ENCODE peak calls at places on chromosomes 13 and 19, in seven cellular contexts. One of them, this sample, is unnamed.

GRCh38 chr19:1854032-1854541 is 5.8 kb upstream of the REXO1 start:
- DNase-seq in A549: no peak
- DNase-seq in stimulated activated CD4-positive, alpha-beta T cell treated with anti-CD3 and anti-CD28 coated beads, Interleukin-4, amount 100 ng/mL, for 24 hours: no peak
- DNase-seq in neural crest cell: no peak
- DNase-seq in Right ventricle myocardium superior: no peak
- DNase-seq in left colon: no peak
- DNase-seq in T-helper 9 cell: no peak
- DNase-seq in this sample: no peak

GRCh38 chr19:15717781-15718180 is 10.0 kb upstream of the OR10H2 start:
- DNase-seq in A549: no peak
- DNase-seq in stimulated activated CD4-positive, alpha-beta T cell treated with anti-CD3 and anti-CD28 coated beads, Interleukin-4, amount 100 ng/mL, for 24 hours: no peak
- DNase-seq in neural crest cell: no peak
- DNase-seq in Right ventricle myocardium superior: no peak
- DNase-seq in left colon: no peak
- DNase-seq in T-helper 9 cell: no peak
- DNase-seq in this sample: no peak

GRCh38 chr19:41376241-41376997 is at the start of gene TMEM91:
- DNase-seq in A549: no peak
- DNase-seq in stimulated activated CD4-positive, alpha-beta T cell treated with anti-CD3 and anti-CD28 coated beads, Interleukin-4, amount 100 ng/mL, for 24 hours: no peak
- DNase-seq in neural crest cell: peak
- DNase-seq in Right ventricle myocardium superior: peak
- DNase-seq in left colon: peak
- DNase-seq in T-helper 9 cell: no peak
- DNase-seq in this sample: no peak

GRCh38 chr13:51342706-51343105 is 3.2 kb downstream of the SERPINE3 start:
- DNase-seq in A549: no peak
- DNase-seq in stimulated activated CD4-positive, alpha-beta T cell treated with anti-CD3 and anti-CD28 coated beads, Interleukin-4, amount 100 ng/mL, for 24 hours: no peak
- DNase-seq in neural crest cell: no peak
- DNase-seq in Right ventricle myocardium superior: no peak
- DNase-seq in left colon: no peak
- DNase-seq in T-helper 9 cell: no peak
- DNase-seq in this sample: no peak

GRCh38 chr19:49127674-49128544 is 8.6 kb downstream of the PPFIA3 start:
- DNase-seq in A549: peak
- DNase-seq in stimulated activated CD4-positive, alpha-beta T cell treated with anti-CD3 and anti-CD28 coated beads, Interleukin-4, amount 100 ng/mL, for 24 hours: peak
- DNase-seq in neural crest cell: peak
- DNase-seq in Right ventricle myocardium superior: peak
- DNase-seq in left colon: peak
- DNase-seq in T-helper 9 cell: peak
- DNase-seq in this sample: peak

GRCh38 chr13:42485272-42485671 is 88.7 kb upstream of the TNFSF11 start:
- DNase-seq in A549: no peak
- DNase-seq in stimulated activated CD4-positive, alpha-beta T cell treated with anti-CD3 and anti-CD28 coated beads, Interleukin-4, amount 100 ng/mL, for 24 hours: no peak
- DNase-seq in neural crest cell: no peak
- DNase-seq in Right ventricle myocardium superior: no peak
- DNase-seq in left colon: no peak
- DNase-seq in T-helper 9 cell: no peak
- DNase-seq in this sample: no peak

GRCh38 chr19:37007587-37008220 is 70.5 kb upstream of the ZNF420 start:
- DNase-seq in A549: no peak
- DNase-seq in stimulated activated CD4-positive, alpha-beta T cell treated with anti-CD3 and anti-CD28 coated beads, Interleukin-4, amount 100 ng/mL, for 24 hours: peak
- DNase-seq in neural crest cell: no peak
- DNase-seq in Right ventricle myocardium superior: peak
- DNase-seq in left colon: peak
- DNase-seq in T-helper 9 cell: peak
- DNase-seq in this sample: peak

GRCh38 chr19:54191671-54192453 is 754 bp downstream of the TSEN34 start:
- DNase-seq in A549: no peak
- DNase-seq in stimulated activated CD4-positive, alpha-beta T cell treated with anti-CD3 and anti-CD28 coated beads, Interleukin-4, amount 100 ng/mL, for 24 hours: no peak
- DNase-seq in neural crest cell: no peak
- DNase-seq in Right ventricle myocardium superior: no peak
- DNase-seq in left colon: peak
- DNase-seq in T-helper 9 cell: no peak
- DNase-seq in this sample: no peak

GRCh38 chr19:21483589-21484170 is 21.7 kb upstream of the ZNF429 start:
- DNase-seq in A549: no peak
- DNase-seq in stimulated activated CD4-positive, alpha-beta T cell treated with anti-CD3 and anti-CD28 coated beads, Interleukin-4, amount 100 ng/mL, for 24 hours: peak
- DNase-seq in neural crest cell: peak
- DNase-seq in Right ventricle myocardium superior: peak
- DNase-seq in left colon: peak
- DNase-seq in T-helper 9 cell: peak
- DNase-seq in this sample: peak

GRCh38 chr13:42392706-42393572 is 121.0 kb downstream of the AKAP11 start:
- DNase-seq in A549: no peak
- DNase-seq in stimulated activated CD4-positive, alpha-beta T cell treated with anti-CD3 and anti-CD28 coated beads, Interleukin-4, amount 100 ng/mL, for 24 hours: peak
- DNase-seq in neural crest cell: no peak
- DNase-seq in Right ventricle myocardium superior: no peak
- DNase-seq in left colon: no peak
- DNase-seq in T-helper 9 cell: no peak
- DNase-seq in this sample: no peak

GRCh38 chr19:35299523-35300339 is 7.8 kb downstream of the MAG start:
- DNase-seq in A549: no peak
- DNase-seq in stimulated activated CD4-positive, alpha-beta T cell treated with anti-CD3 and anti-CD28 coated beads, Interleukin-4, amount 100 ng/mL, for 24 hours: no peak
- DNase-seq in neural crest cell: no peak
- DNase-seq in Right ventricle myocardium superior: no peak
- DNase-seq in left colon: no peak
- DNase-seq in T-helper 9 cell: no peak
- DNase-seq in this sample: no peak

GRCh38 chr13:40352385-40352778 is 314.1 kb downstream of the FOXO1 start:
- DNase-seq in A549: no peak
- DNase-seq in stimulated activated CD4-positive, alpha-beta T cell treated with anti-CD3 and anti-CD28 coated beads, Interleukin-4, amount 100 ng/mL, for 24 hours: no peak
- DNase-seq in neural crest cell: no peak
- DNase-seq in Right ventricle myocardium superior: peak
- DNase-seq in left colon: no peak
- DNase-seq in T-helper 9 cell: no peak
- DNase-seq in this sample: no peak

GRCh38 chr19:28332886-28333285 is 880.1 kb downstream of the UQCRFS1 start:
- DNase-seq in A549: no peak
- DNase-seq in stimulated activated CD4-positive, alpha-beta T cell treated with anti-CD3 and anti-CD28 coated beads, Interleukin-4, amount 100 ng/mL, for 24 hours: no peak
- DNase-seq in neural crest cell: no peak
- DNase-seq in Right ventricle myocardium superior: no peak
- DNase-seq in left colon: no peak
- DNase-seq in T-helper 9 cell: no peak
- DNase-seq in this sample: no peak

GRCh38 chr13:59701261-59701660 is 462.5 kb downstream of the DIAPH3 start:
- DNase-seq in A549: no peak
- DNase-seq in stimulated activated CD4-positive, alpha-beta T cell treated with anti-CD3 and anti-CD28 coated beads, Interleukin-4, amount 100 ng/mL, for 24 hours: no peak
- DNase-seq in neural crest cell: no peak
- DNase-seq in Right ventricle myocardium superior: no peak
- DNase-seq in left colon: no peak
- DNase-seq in T-helper 9 cell: no peak
- DNase-seq in this sample: peak

GRCh38 chr13:113918981-113919646 is 54.8 kb downstream of the C13orf46 start:
- DNase-seq in A549: no peak
- DNase-seq in stimulated activated CD4-positive, alpha-beta T cell treated with anti-CD3 and anti-CD28 coated beads, Interleukin-4, amount 100 ng/mL, for 24 hours: no peak
- DNase-seq in neural crest cell: no peak
- DNase-seq in Right ventricle myocardium superior: no peak
- DNase-seq in left colon: no peak
- DNase-seq in T-helper 9 cell: no peak
- DNase-seq in this sample: no peak

GRCh38 chr13:75704942-75705320 is 68.8 kb downstream of the LMO7 start:
- DNase-seq in A549: no peak
- DNase-seq in stimulated activated CD4-positive, alpha-beta T cell treated with anti-CD3 and anti-CD28 coated beads, Interleukin-4, amount 100 ng/mL, for 24 hours: no peak
- DNase-seq in neural crest cell: no peak
- DNase-seq in Right ventricle myocardium superior: no peak
- DNase-seq in left colon: peak
- DNase-seq in T-helper 9 cell: no peak
- DNase-seq in this sample: no peak

GRCh38 chr19:48856921-48857320 is 11.5 kb downstream of the PLEKHA4 start:
- DNase-seq in A549: no peak
- DNase-seq in stimulated activated CD4-positive, alpha-beta T cell treated with anti-CD3 and anti-CD28 coated beads, Interleukin-4, amount 100 ng/mL, for 24 hours: no peak
- DNase-seq in neural crest cell: no peak
- DNase-seq in Right ventricle myocardium superior: no peak
- DNase-seq in left colon: no peak
- DNase-seq in T-helper 9 cell: no peak
- DNase-seq in this sample: no peak

GRCh38 chr19:14322889-14323463 is 58.3 kb upstream of the ADGRE5 start:
- DNase-seq in A549: no peak
- DNase-seq in stimulated activated CD4-positive, alpha-beta T cell treated with anti-CD3 and anti-CD28 coated beads, Interleukin-4, amount 100 ng/mL, for 24 hours: no peak
- DNase-seq in neural crest cell: no peak
- DNase-seq in Right ventricle myocardium superior: no peak
- DNase-seq in left colon: no peak
- DNase-seq in T-helper 9 cell: no peak
- DNase-seq in this sample: no peak

GRCh38 chr13:76016799-76017198 is 380.7 kb downstream of the LMO7 start:
- DNase-seq in A549: no peak
- DNase-seq in stimulated activated CD4-positive, alpha-beta T cell treated with anti-CD3 and anti-CD28 coated beads, Interleukin-4, amount 100 ng/mL, for 24 hours: no peak
- DNase-seq in neural crest cell: no peak
- DNase-seq in Right ventricle myocardium superior: no peak
- DNase-seq in left colon: peak
- DNase-seq in T-helper 9 cell: no peak
- DNase-seq in this sample: peak

GRCh38 chr19:40133491-40133890 is 42.7 kb upstream of the ZNF780A start:
- DNase-seq in A549: no peak
- DNase-seq in stimulated activated CD4-positive, alpha-beta T cell treated with anti-CD3 and anti-CD28 coated beads, Interleukin-4, amount 100 ng/mL, for 24 hours: no peak
- DNase-seq in neural crest cell: no peak
- DNase-seq in Right ventricle myocardium superior: no peak
- DNase-seq in left colon: no peak
- DNase-seq in T-helper 9 cell: no peak
- DNase-seq in this sample: no peak

GRCh38 chr13:50809133-50810090 is 34.1 kb downstream of the DLEU7 start:
- DNase-seq in A549: no peak
- DNase-seq in stimulated activated CD4-positive, alpha-beta T cell treated with anti-CD3 and anti-CD28 coated beads, Interleukin-4, amount 100 ng/mL, for 24 hours: no peak
- DNase-seq in neural crest cell: no peak
- DNase-seq in Right ventricle myocardium superior: no peak
- DNase-seq in left colon: no peak
- DNase-seq in T-helper 9 cell: no peak
- DNase-seq in this sample: no peak

GRCh38 chr19:28980236-28980868 is 232.6 kb downstream of the UQCRFS1 start:
- DNase-seq in A549: no peak
- DNase-seq in stimulated activated CD4-positive, alpha-beta T cell treated with anti-CD3 and anti-CD28 coated beads, Interleukin-4, amount 100 ng/mL, for 24 hours: no peak
- DNase-seq in neural crest cell: no peak
- DNase-seq in Right ventricle myocardium superior: no peak
- DNase-seq in left colon: no peak
- DNase-seq in T-helper 9 cell: no peak
- DNase-seq in this sample: no peak

GRCh38 chr13:114145722-114146121 is 13.3 kb upstream of the RASA3 start:
- DNase-seq in A549: no peak
- DNase-seq in stimulated activated CD4-positive, alpha-beta T cell treated with anti-CD3 and anti-CD28 coated beads, Interleukin-4, amount 100 ng/mL, for 24 hours: no peak
- DNase-seq in neural crest cell: no peak
- DNase-seq in Right ventricle myocardium superior: no peak
- DNase-seq in left colon: no peak
- DNase-seq in T-helper 9 cell: no peak
- DNase-seq in this sample: no peak

GRCh38 chr19:6862673-6863078 is 24.7 kb upstream of the ADGRE1 start:
- DNase-seq in A549: peak
- DNase-seq in stimulated activated CD4-positive, alpha-beta T cell treated with anti-CD3 and anti-CD28 coated beads, Interleukin-4, amount 100 ng/mL, for 24 hours: peak
- DNase-seq in neural crest cell: peak
- DNase-seq in Right ventricle myocardium superior: peak
- DNase-seq in left colon: peak
- DNase-seq in T-helper 9 cell: peak
- DNase-seq in this sample: peak

GRCh38 chr19:16106121-16106520 is 5.6 kb upstream of the RAB8A start:
- DNase-seq in A549: no peak
- DNase-seq in stimulated activated CD4-positive, alpha-beta T cell treated with anti-CD3 and anti-CD28 coated beads, Interleukin-4, amount 100 ng/mL, for 24 hours: no peak
- DNase-seq in neural crest cell: no peak
- DNase-seq in Right ventricle myocardium superior: no peak
- DNase-seq in left colon: no peak
- DNase-seq in T-helper 9 cell: no peak
- DNase-seq in this sample: no peak

GRCh38 chr13:25249001-25249543 is 38.2 kb downstream of the MTMR6 start:
- DNase-seq in A549: no peak
- DNase-seq in stimulated activated CD4-positive, alpha-beta T cell treated with anti-CD3 and anti-CD28 coated beads, Interleukin-4, amount 100 ng/mL, for 24 hours: no peak
- DNase-seq in neural crest cell: no peak
- DNase-seq in Right ventricle myocardium superior: no peak
- DNase-seq in left colon: no peak
- DNase-seq in T-helper 9 cell: no peak
- DNase-seq in this sample: peak

GRCh38 chr13:42803563-42804212 is 22.3 kb downstream of the FAM216B start:
- DNase-seq in A549: no peak
- DNase-seq in stimulated activated CD4-positive, alpha-beta T cell treated with anti-CD3 and anti-CD28 coated beads, Interleukin-4, amount 100 ng/mL, for 24 hours: no peak
- DNase-seq in neural crest cell: no peak
- DNase-seq in Right ventricle myocardium superior: no peak
- DNase-seq in left colon: no peak
- DNase-seq in T-helper 9 cell: no peak
- DNase-seq in this sample: no peak

GRCh38 chr19:46866407-46867132 is 5.8 kb downstream of the ARHGAP35 start:
- DNase-seq in A549: peak
- DNase-seq in stimulated activated CD4-positive, alpha-beta T cell treated with anti-CD3 and anti-CD28 coated beads, Interleukin-4, amount 100 ng/mL, for 24 hours: no peak
- DNase-seq in neural crest cell: no peak
- DNase-seq in Right ventricle myocardium superior: no peak
- DNase-seq in left colon: no peak
- DNase-seq in T-helper 9 cell: no peak
- DNase-seq in this sample: peak